ENCODE peak calls at places on chromosomes 1 and 21, in nine cellular contexts. D is breast epithelium, J is PC-3, P is suprapubic skin, N is GM23338, R is heart right ventricle, U is body of pancreas, C is K562, M is neural progenitor cell. Z is an unnamed sample.

GRCh38 chr1:110687244-110687643 is 12.5 kb upstream of the KCNA3 start:
- DNase-seq in D (no peak), J (peak; percentile 78), P (no peak), N (no peak), R (no peak), U (no peak), C (no peak), M (no peak), Z (no peak)

GRCh38 chr1:200483491-200484143 is 73.8 kb upstream of the ZNF281 start:
- DNase-seq in D (no peak), J (peak; percentile 100), P (no peak), N (peak; percentile 42), R (no peak), U (peak; percentile 51), C (peak; percentile 50), M (peak; percentile 26), Z (peak; percentile 38)

GRCh38 chr1:43968348-43968948 is 1.4 kb upstream of the DPH2 start:
- DNase-seq in D (no peak), J (peak; percentile 44), P (no peak), N (peak; percentile 88), R (no peak), U (no peak), C (peak; percentile 74), M (peak; percentile 83), Z (no peak)

GRCh38 chr1:54229281-54229891 is 29.4 kb downstream of the MRPL37 start:
- DNase-seq in D (no peak), J (peak; percentile 67), P (no peak), N (no peak), R (no peak), U (no peak), C (peak; percentile 59), M (no peak), Z (no peak)

GRCh38 chr1:78157162-78157561 is 111.4 kb downstream of the GIPC2 start:
- DNase-seq in D (no peak), J (peak; percentile 55), P (no peak), N (no peak), R (no peak), U (no peak), C (no peak), M (no peak), Z (no peak)

GRCh38 chr1:188668083-188668482 is 1809.6 kb downstream of the BRINP3 start:
- DNase-seq in D (no peak), J (peak; percentile 31), P (no peak), N (peak; percentile 60), R (no peak), U (no peak), C (no peak), M (peak; percentile 15), Z (peak; percentile 19)

GRCh38 chr1:53661496-53661895 is 77.5 kb downstream of the GLIS1 start:
- DNase-seq in D (no peak), J (no peak), P (no peak), N (no peak), R (no peak), U (no peak), C (no peak), M (no peak), Z (no peak)

GRCh38 chr1:174990382-174990999 is 9.3 kb upstream of the CACYBP start:
- DNase-seq in D (no peak), J (peak; percentile 73), P (no peak), N (no peak), R (no peak), U (no peak), C (no peak), M (no peak), Z (peak; percentile 76)

GRCh38 chr1:40344597-40344996 is 27.5 kb upstream of the COL9A2 start:
- DNase-seq in D (no peak), J (no peak), P (no peak), N (peak; percentile 18), R (no peak), U (no peak), C (peak; percentile 44), M (no peak), Z (peak; percentile 59)

GRCh38 chr1:245751111-245751510 is 596.3 kb downstream of the KIF26B start:
- DNase-seq in D (no peak), J (no peak), P (no peak), N (no peak), R (no peak), U (no peak), C (no peak), M (no peak), Z (no peak)

GRCh38 chr1:154962238-154962678 is 676 bp upstream of the PYGO2 start:
- DNase-seq in D (no peak), J (peak; percentile 30), P (no peak), N (peak; percentile 60), R (no peak), U (peak; percentile 48), C (peak; percentile 60), M (peak; percentile 68), Z (no peak)

GRCh38 chr1:114134518-114134917 is 19.2 kb downstream of the SYT6 start:
- DNase-seq in D (no peak), J (no peak), P (no peak), N (no peak), R (no peak), U (peak; percentile 48), C (no peak), M (no peak), Z (no peak)

GRCh38 chr1:150256549-150257341 is 829 bp upstream of the CA14 start:
- DNase-seq in D (no peak), J (no peak), P (no peak), N (peak; percentile 66), R (no peak), U (no peak), C (no peak), M (peak; percentile 84), Z (peak; percentile 52)

GRCh38 chr1:187921426-187921825 is 1092.7 kb downstream of the PLA2G4A start:
- DNase-seq in D (no peak), J (no peak), P (no peak), N (no peak), R (no peak), U (no peak), C (no peak), M (no peak), Z (no peak)

GRCh38 chr1:171625225-171625624 is 3.2 kb downstream of the MYOCOS start:
- DNase-seq in D (no peak), J (no peak), P (no peak), N (no peak), R (no peak), U (no peak), C (no peak), M (no peak), Z (no peak)

GRCh38 chr1:65799601-65800000 is 6.9 kb downstream of the PDE4B start:
- DNase-seq in D (no peak), J (no peak), P (no peak), N (no peak), R (no peak), U (no peak), C (no peak), M (no peak), Z (no peak)

GRCh38 chr1:167331650-167332049 is 111.0 kb downstream of the POU2F1 start:
- DNase-seq in D (no peak), J (no peak), P (no peak), N (no peak), R (no peak), U (no peak), C (no peak), M (no peak), Z (no peak)

GRCh38 chr1:17439250-17440073 is at the start of gene RCC2:
- DNase-seq in D (peak; percentile 66), J (peak; percentile 63), P (no peak), N (peak; percentile 69), R (peak; percentile 80), U (peak; percentile 60), C (peak; percentile 87), M (peak; percentile 87), Z (peak; percentile 91)

GRCh38 chr21:44199448-44199847 is 41.3 kb downstream of the ICOSLG start:
- DNase-seq in D (peak; percentile 45), J (peak; percentile 0), P (no peak), N (peak; percentile 85), R (no peak), U (no peak), C (no peak), M (peak; percentile 1), Z (no peak)

GRCh38 chr21:41726970-41727783 is 39.7 kb downstream of the RIPK4 start:
- DNase-seq in D (peak; percentile 88), J (peak; percentile 87), P (no peak), N (no peak), R (peak; percentile 77), U (peak; percentile 39), C (no peak), M (no peak), Z (peak; percentile 52)

GRCh38 chr1:109265016-109265415 is 15.7 kb downstream of the CELSR2 start:
- DNase-seq in D (no peak), J (no peak), P (no peak), N (no peak), R (no peak), U (no peak), C (no peak), M (no peak), Z (no peak)
- H3K27ac ChIP-seq in D (no peak overlapping the region), J (no peak overlapping the region), P (no peak overlapping the region), N (no peak overlapping the region), R (no peak overlapping the region), U (no peak overlapping the region), C (no peak overlapping the region), M (no peak overlapping the region), Z (no peak overlapping the region)

DNA sequence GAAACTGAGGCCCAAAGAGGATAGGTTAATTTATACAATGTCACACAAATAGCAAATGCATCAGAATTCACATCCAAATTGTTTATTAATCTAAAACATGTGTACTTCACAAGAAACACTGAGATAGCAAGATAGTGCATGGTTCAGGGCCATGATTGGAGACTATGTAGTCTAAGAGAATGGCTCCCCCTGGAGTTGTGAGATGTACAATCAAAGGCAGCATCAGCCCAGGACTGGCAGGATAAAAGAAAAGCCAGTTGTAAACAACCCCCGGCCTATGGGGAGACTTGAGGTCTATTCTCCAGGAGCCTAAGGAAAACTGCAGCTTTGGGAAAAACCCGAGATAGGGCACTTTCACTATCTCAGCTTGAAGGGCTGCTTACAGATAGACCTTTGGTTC is 511.0 kb downstream of the OMA1 start:
- DNase-seq in D (no peak), J (no peak), P (no peak), N (peak; percentile 77), R (no peak), U (no peak), C (peak; percentile 2), M (peak; percentile 64), Z (peak; percentile 70)
- H3K27ac ChIP-seq in D (no peak overlapping the region), J (no peak overlapping the region), P (no peak overlapping the region), N (no peak overlapping the region), R (no peak overlapping the region), U (no peak overlapping the region), C (no peak overlapping the region), M (no peak overlapping the region), Z (no peak overlapping the region)

DNA sequence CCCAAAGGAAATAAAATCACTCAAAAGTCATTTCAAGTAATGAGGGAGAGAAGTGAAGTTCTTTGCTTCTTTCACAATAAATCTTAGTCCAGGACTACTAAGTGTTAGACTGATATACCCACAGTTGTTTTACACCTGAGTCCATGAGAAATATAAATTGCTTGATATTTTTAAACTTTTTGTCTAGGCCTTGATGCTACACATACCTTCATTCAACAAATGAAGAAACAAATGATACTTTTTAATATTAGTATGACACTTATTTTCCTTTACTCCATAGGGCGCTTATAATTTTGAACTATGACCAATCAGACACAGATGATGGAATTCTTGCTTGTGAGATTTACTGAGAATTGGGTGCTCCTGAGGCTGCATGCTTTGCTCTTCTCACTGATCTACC is at the start of gene OR14K1:
- DNase-seq in D (no peak), J (no peak), P (no peak), N (no peak), R (no peak), U (no peak), C (no peak), M (no peak), Z (no peak)
- H3K27ac ChIP-seq in D (no peak within 1 kb of the TSS), J (no peak within 1 kb of the TSS), P (no peak within 1 kb of the TSS), N (no peak within 1 kb of the TSS), R (no peak within 1 kb of the TSS), U (no peak within 1 kb of the TSS), C (no peak within 1 kb of the TSS), M (no peak within 1 kb of the TSS), Z (no peak within 1 kb of the TSS)

GRCh38 chr21:39021475-39021832 is 161.8 kb downstream of the PSMG1 start:
- DNase-seq in D (no peak), J (no peak), P (no peak), N (no peak), R (no peak), U (no peak), C (no peak), M (no peak), Z (no peak)
- H3K27ac ChIP-seq in D (peak overlapping the region; percentile 85), J (no peak overlapping the region), P (peak overlapping the region; percentile 66), N (no peak overlapping the region), R (peak overlapping the region; percentile 68), U (no peak overlapping the region), C (no peak overlapping the region), M (no peak overlapping the region), Z (no peak overlapping the region)